ENCODE peak calls at places on chromosomes 13 and 19, in six cellular contexts. One of them, this sample, is unnamed.

GRCh38 chr19:51368366-51369282 is at the start of gene CLDND2:
- DNase-seq in prostate gland: no peak
- DNase-seq in heart right ventricle: no peak
- DNase-seq in right cardiac atrium: no peak
- DNase-seq in CD4-positive, alpha-beta memory T cell: no peak
- DNase-seq in transverse colon: no peak
- DNase-seq in this sample: peak; percentile 21

GRCh38 chr13:28820099-28821051 is at the start of gene MTUS2:
- DNase-seq in prostate gland: no peak
- DNase-seq in heart right ventricle: no peak
- DNase-seq in right cardiac atrium: no peak
- DNase-seq in CD4-positive, alpha-beta memory T cell: no peak
- DNase-seq in transverse colon: no peak
- DNase-seq in this sample: no peak

GRCh38 chr13:46866150-46866549 is 30.7 kb downstream of the HTR2A start:
- DNase-seq in prostate gland: no peak
- DNase-seq in heart right ventricle: peak; percentile 16
- DNase-seq in right cardiac atrium: peak; percentile 29
- DNase-seq in CD4-positive, alpha-beta memory T cell: no peak
- DNase-seq in transverse colon: peak; percentile 11
- DNase-seq in this sample: peak; percentile 82

GRCh38 chr13:78137404-78138142 is 218.9 kb upstream of the EDNRB start:
- DNase-seq in prostate gland: peak; percentile 11
- DNase-seq in heart right ventricle: no peak
- DNase-seq in right cardiac atrium: no peak
- DNase-seq in CD4-positive, alpha-beta memory T cell: peak; percentile 27
- DNase-seq in transverse colon: no peak
- DNase-seq in this sample: peak; percentile 69

GRCh38 chr13:37492741-37493514 is 105.6 kb downstream of the POSTN start:
- DNase-seq in prostate gland: no peak
- DNase-seq in heart right ventricle: no peak
- DNase-seq in right cardiac atrium: no peak
- DNase-seq in CD4-positive, alpha-beta memory T cell: no peak
- DNase-seq in transverse colon: no peak
- DNase-seq in this sample: peak; percentile 20

GRCh38 chr13:84137292-84137691 is 255.0 kb upstream of the SLITRK1 start:
- DNase-seq in prostate gland: no peak
- DNase-seq in heart right ventricle: no peak
- DNase-seq in right cardiac atrium: no peak
- DNase-seq in CD4-positive, alpha-beta memory T cell: peak; percentile 75
- DNase-seq in transverse colon: peak; percentile 25
- DNase-seq in this sample: no peak

GRCh38 chr13:33744589-33745369 is 73.2 kb upstream of the RFC3 start:
- DNase-seq in prostate gland: peak; percentile 65
- DNase-seq in heart right ventricle: no peak
- DNase-seq in right cardiac atrium: no peak
- DNase-seq in CD4-positive, alpha-beta memory T cell: no peak
- DNase-seq in transverse colon: no peak
- DNase-seq in this sample: peak; percentile 76

GRCh38 chr13:20398459-20398858 is 127.2 kb downstream of the CRYL1 start:
- DNase-seq in prostate gland: no peak
- DNase-seq in heart right ventricle: no peak
- DNase-seq in right cardiac atrium: no peak
- DNase-seq in CD4-positive, alpha-beta memory T cell: no peak
- DNase-seq in transverse colon: peak; percentile 21
- DNase-seq in this sample: no peak

GRCh38 chr19:33152178-33152577 is 20.3 kb downstream of the WDR88 start:
- DNase-seq in prostate gland: no peak
- DNase-seq in heart right ventricle: no peak
- DNase-seq in right cardiac atrium: no peak
- DNase-seq in CD4-positive, alpha-beta memory T cell: no peak
- DNase-seq in transverse colon: no peak
- DNase-seq in this sample: no peak

GRCh38 chr13:54034047-54034446 is 1005.4 kb downstream of the OLFM4 start:
- DNase-seq in prostate gland: no peak
- DNase-seq in heart right ventricle: no peak
- DNase-seq in right cardiac atrium: no peak
- DNase-seq in CD4-positive, alpha-beta memory T cell: no peak
- DNase-seq in transverse colon: no peak
- DNase-seq in this sample: no peak

GRCh38 chr13:110652755-110653154 is 37.4 kb downstream of the NAXD start:
- DNase-seq in prostate gland: no peak
- DNase-seq in heart right ventricle: no peak
- DNase-seq in right cardiac atrium: no peak
- DNase-seq in CD4-positive, alpha-beta memory T cell: no peak
- DNase-seq in transverse colon: no peak
- DNase-seq in this sample: no peak

GRCh38 chr13:38350114-38350617 is 515 bp downstream of the UFM1 start:
- DNase-seq in prostate gland: peak; percentile 58
- DNase-seq in heart right ventricle: peak; percentile 46
- DNase-seq in right cardiac atrium: peak; percentile 66
- DNase-seq in CD4-positive, alpha-beta memory T cell: no peak
- DNase-seq in transverse colon: peak; percentile 70
- DNase-seq in this sample: no peak

GRCh38 chr19:46726551-46726950 is 9.6 kb upstream of the PRKD2 start:
- DNase-seq in prostate gland: no peak
- DNase-seq in heart right ventricle: no peak
- DNase-seq in right cardiac atrium: no peak
- DNase-seq in CD4-positive, alpha-beta memory T cell: no peak
- DNase-seq in transverse colon: no peak
- DNase-seq in this sample: no peak

GRCh38 chr19:48329167-48329891 is 4.0 kb downstream of the EMP3 start:
- DNase-seq in prostate gland: no peak
- DNase-seq in heart right ventricle: no peak
- DNase-seq in right cardiac atrium: no peak
- DNase-seq in CD4-positive, alpha-beta memory T cell: peak; percentile 33
- DNase-seq in transverse colon: peak; percentile 49
- DNase-seq in this sample: no peak

GRCh38 chr13:44267203-44267602 is 106.4 kb upstream of the SERP2 start:
- DNase-seq in prostate gland: no peak
- DNase-seq in heart right ventricle: no peak
- DNase-seq in right cardiac atrium: no peak
- DNase-seq in CD4-positive, alpha-beta memory T cell: no peak
- DNase-seq in transverse colon: no peak
- DNase-seq in this sample: no peak

GRCh38 chr13:35179494-35179893 is 237.4 kb downstream of the NBEA start:
- DNase-seq in prostate gland: no peak
- DNase-seq in heart right ventricle: no peak
- DNase-seq in right cardiac atrium: no peak
- DNase-seq in CD4-positive, alpha-beta memory T cell: no peak
- DNase-seq in transverse colon: no peak
- DNase-seq in this sample: no peak

GRCh38 chr19:17734146-17734545 is 14.9 kb downstream of the MAP1S start:
- DNase-seq in prostate gland: no peak
- DNase-seq in heart right ventricle: no peak
- DNase-seq in right cardiac atrium: no peak
- DNase-seq in CD4-positive, alpha-beta memory T cell: no peak
- DNase-seq in transverse colon: no peak
- DNase-seq in this sample: no peak

GRCh38 chr19:14073232-14073924 is 792 bp downstream of the MISP3 start:
- DNase-seq in prostate gland: peak; percentile 53
- DNase-seq in heart right ventricle: peak; percentile 82
- DNase-seq in right cardiac atrium: peak; percentile 79
- DNase-seq in CD4-positive, alpha-beta memory T cell: peak; percentile 82
- DNase-seq in transverse colon: peak; percentile 80
- DNase-seq in this sample: peak; percentile 81

GRCh38 chr13:104310861-104311260 is 1244.6 kb upstream of the SLC10A2 start:
- DNase-seq in prostate gland: no peak
- DNase-seq in heart right ventricle: no peak
- DNase-seq in right cardiac atrium: no peak
- DNase-seq in CD4-positive, alpha-beta memory T cell: no peak
- DNase-seq in transverse colon: no peak
- DNase-seq in this sample: no peak

GRCh38 chr13:96984061-96984508 is 10.2 kb downstream of the OXGR1 start:
- DNase-seq in prostate gland: peak; percentile 74
- DNase-seq in heart right ventricle: no peak
- DNase-seq in right cardiac atrium: peak; percentile 38
- DNase-seq in CD4-positive, alpha-beta memory T cell: peak; percentile 12
- DNase-seq in transverse colon: peak; percentile 76
- DNase-seq in this sample: no peak

GRCh38 chr13:51148952-51149573 is 38.0 kb upstream of the C13orf42 start:
- DNase-seq in prostate gland: peak; percentile 42
- DNase-seq in heart right ventricle: no peak
- DNase-seq in right cardiac atrium: no peak
- DNase-seq in CD4-positive, alpha-beta memory T cell: no peak
- DNase-seq in transverse colon: peak; percentile 11
- DNase-seq in this sample: no peak

GRCh38 chr13:30618186-30618937 is 642 bp downstream of the USPL1 start:
- DNase-seq in prostate gland: peak; percentile 27
- DNase-seq in heart right ventricle: no peak
- DNase-seq in right cardiac atrium: no peak
- DNase-seq in CD4-positive, alpha-beta memory T cell: no peak
- DNase-seq in transverse colon: peak; percentile 30
- DNase-seq in this sample: peak; percentile 38

GRCh38 chr13:95075506-95075905 is 225.7 kb downstream of the ABCC4 start:
- DNase-seq in prostate gland: no peak
- DNase-seq in heart right ventricle: no peak
- DNase-seq in right cardiac atrium: no peak
- DNase-seq in CD4-positive, alpha-beta memory T cell: no peak
- DNase-seq in transverse colon: no peak
- DNase-seq in this sample: peak; percentile 38

GRCh38 chr19:4414800-4415251 is 12.4 kb downstream of the CHAF1A start:
- DNase-seq in prostate gland: no peak
- DNase-seq in heart right ventricle: no peak
- DNase-seq in right cardiac atrium: no peak
- DNase-seq in CD4-positive, alpha-beta memory T cell: no peak
- DNase-seq in transverse colon: no peak
- DNase-seq in this sample: no peak

GRCh38 chr19:9009431-9009830 is 778 bp downstream of the MUC16 start:
- DNase-seq in prostate gland: no peak
- DNase-seq in heart right ventricle: no peak
- DNase-seq in right cardiac atrium: no peak
- DNase-seq in CD4-positive, alpha-beta memory T cell: no peak
- DNase-seq in transverse colon: no peak
- DNase-seq in this sample: no peak

GRCh38 chr13:39952244-39953233 is 297.1 kb downstream of the COG6 start:
- DNase-seq in prostate gland: no peak
- DNase-seq in heart right ventricle: no peak
- DNase-seq in right cardiac atrium: no peak
- DNase-seq in CD4-positive, alpha-beta memory T cell: no peak
- DNase-seq in transverse colon: no peak
- DNase-seq in this sample: no peak

GRCh38 chr13:90652036-90652435 is 695.5 kb upstream of the MIR17HG start:
- DNase-seq in prostate gland: no peak
- DNase-seq in heart right ventricle: no peak
- DNase-seq in right cardiac atrium: no peak
- DNase-seq in CD4-positive, alpha-beta memory T cell: no peak
- DNase-seq in transverse colon: no peak
- DNase-seq in this sample: no peak

GRCh38 chr13:50643055-50643454 is 200.4 kb downstream of the DLEU7 start:
- DNase-seq in prostate gland: no peak
- DNase-seq in heart right ventricle: no peak
- DNase-seq in right cardiac atrium: no peak
- DNase-seq in CD4-positive, alpha-beta memory T cell: no peak
- DNase-seq in transverse colon: no peak
- DNase-seq in this sample: no peak

GRCh38 chr19:12793290-12794195 is 2.3 kb downstream of the JUNB start:
- DNase-seq in prostate gland: peak; percentile 94
- DNase-seq in heart right ventricle: peak; percentile 95
- DNase-seq in right cardiac atrium: peak; percentile 93
- DNase-seq in CD4-positive, alpha-beta memory T cell: peak; percentile 96
- DNase-seq in transverse colon: peak; percentile 95
- DNase-seq in this sample: peak; percentile 98

GRCh38 chr13:36190771-36191170 is 23.6 kb downstream of the SOHLH2 start:
- DNase-seq in prostate gland: no peak
- DNase-seq in heart right ventricle: no peak
- DNase-seq in right cardiac atrium: no peak
- DNase-seq in CD4-positive, alpha-beta memory T cell: no peak
- DNase-seq in transverse colon: no peak
- DNase-seq in this sample: peak; percentile 11

GRCh38 chr13:96229356-96229755 is 139.4 kb downstream of the HS6ST3 start:
- DNase-seq in prostate gland: peak; percentile 5
- DNase-seq in heart right ventricle: no peak
- DNase-seq in right cardiac atrium: no peak
- DNase-seq in CD4-positive, alpha-beta memory T cell: no peak
- DNase-seq in transverse colon: no peak
- DNase-seq in this sample: no peak

GRCh38 chr19:48194041-48194871 is 23.8 kb downstream of the ZSWIM9 start:
- DNase-seq in prostate gland: no peak
- DNase-seq in heart right ventricle: no peak
- DNase-seq in right cardiac atrium: no peak
- DNase-seq in CD4-positive, alpha-beta memory T cell: no peak
- DNase-seq in transverse colon: no peak
- DNase-seq in this sample: no peak

GRCh38 chr19:48826606-48827020 is 9.7 kb downstream of the HSD17B14 start:
- DNase-seq in prostate gland: no peak
- DNase-seq in heart right ventricle: no peak
- DNase-seq in right cardiac atrium: no peak
- DNase-seq in CD4-positive, alpha-beta memory T cell: no peak
- DNase-seq in transverse colon: peak; percentile 29
- DNase-seq in this sample: no peak

GRCh38 chr19:31499281-31499680 is 150.0 kb upstream of the TSHZ3 start:
- DNase-seq in prostate gland: no peak
- DNase-seq in heart right ventricle: no peak
- DNase-seq in right cardiac atrium: no peak
- DNase-seq in CD4-positive, alpha-beta memory T cell: no peak
- DNase-seq in transverse colon: no peak
- DNase-seq in this sample: no peak
- H3K27ac ChIP-seq in prostate gland: no peak overlapping the region
- H3K27ac ChIP-seq in heart right ventricle: no peak overlapping the region
- H3K27ac ChIP-seq in right cardiac atrium: no peak overlapping the region
- H3K27ac ChIP-seq in CD4-positive, alpha-beta memory T cell: no peak overlapping the region
- H3K27ac ChIP-seq in transverse colon: no peak overlapping the region
- H3K27ac ChIP-seq in this sample: no peak overlapping the region

GRCh38 chr13:32029684-32030083 is 1.9 kb upstream of the FRY start:
- DNase-seq in prostate gland: no peak
- DNase-seq in heart right ventricle: no peak
- DNase-seq in right cardiac atrium: no peak
- DNase-seq in CD4-positive, alpha-beta memory T cell: no peak
- DNase-seq in transverse colon: no peak
- DNase-seq in this sample: no peak
- H3K4me1 ChIP-seq in prostate gland: peaks cover 3% of the 10 kb centered on the region
- H3K4me1 ChIP-seq in heart right ventricle: peaks cover 19% of the 10 kb centered on the region
- H3K4me1 ChIP-seq in right cardiac atrium: no peaks in the 10 kb centered on the region
- H3K4me1 ChIP-seq in CD4-positive, alpha-beta memory T cell: peaks cover 27% of the 10 kb centered on the region
- H3K4me1 ChIP-seq in transverse colon: no peaks in the 10 kb centered on the region
- H3K4me1 ChIP-seq in this sample: no peaks in the 10 kb centered on the region

GRCh38 chr19:56562766-56563165 is 4.5 kb upstream of the ZNF470 start:
- DNase-seq in prostate gland: no peak
- DNase-seq in heart right ventricle: no peak
- DNase-seq in right cardiac atrium: no peak
- DNase-seq in CD4-positive, alpha-beta memory T cell: no peak
- DNase-seq in transverse colon: no peak
- DNase-seq in this sample: no peak
- H3K9me3 ChIP-seq in prostate gland: peaks cover 14% of the 10 kb centered on the region
- H3K9me3 ChIP-seq in heart right ventricle: no peaks in the 10 kb centered on the region
- H3K9me3 ChIP-seq in right cardiac atrium: peaks cover 3% of the 10 kb centered on the region
- H3K9me3 ChIP-seq in CD4-positive, alpha-beta memory T cell: peaks cover 13% of the 10 kb centered on the region
- H3K9me3 ChIP-seq in transverse colon: peaks cover 71% of the 10 kb centered on the region
- H3K9me3 ChIP-seq in this sample: peaks cover 28% of the 10 kb centered on the region

DNA sequence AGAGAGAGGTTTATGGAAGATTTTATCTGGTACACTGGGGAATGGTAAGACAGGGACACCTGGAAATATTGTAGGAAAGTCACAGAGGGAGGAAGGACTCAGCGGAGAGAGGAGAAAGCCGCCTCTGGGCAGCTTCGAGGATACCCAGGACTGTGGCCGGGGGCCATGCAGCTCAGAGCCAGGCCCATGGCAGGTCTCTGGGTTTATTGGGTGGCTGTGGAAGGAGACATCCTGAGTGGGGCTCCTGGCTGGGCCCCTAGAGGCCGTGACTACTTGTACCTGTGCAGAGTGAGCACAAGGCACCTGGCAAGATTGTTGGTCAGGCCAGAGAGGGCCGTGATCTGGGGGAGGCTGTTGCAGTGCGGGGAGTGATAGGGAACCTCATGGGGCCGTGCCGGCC is 3.4 kb downstream of the DAZAP1 start:
- DNase-seq in prostate gland: no peak
- DNase-seq in heart right ventricle: no peak
- DNase-seq in right cardiac atrium: no peak
- DNase-seq in CD4-positive, alpha-beta memory T cell: no peak
- DNase-seq in transverse colon: no peak
- DNase-seq in this sample: no peak
- H3K27ac ChIP-seq in prostate gland: peak overlapping the region; percentile 8
- H3K27ac ChIP-seq in heart right ventricle: peak overlapping the region; percentile 78
- H3K27ac ChIP-seq in right cardiac atrium: peak overlapping the region; percentile 31
- H3K27ac ChIP-seq in CD4-positive, alpha-beta memory T cell: peak overlapping the region; percentile 88
- H3K27ac ChIP-seq in transverse colon: no peak overlapping the region
- H3K27ac ChIP-seq in this sample: no peak overlapping the region